ENCODE peak calls at places on chromosomes 11 and 22, in nine cellular contexts. V, X, G, O, K, E, U, J and D are unnamed samples.

GRCh38 chr11:123302751-123303195 is 107.7 kb upstream of the CLMP start:
- DNase-seq in U (peak), V (peak), J (no peak), O (no peak), G (peak), E (peak), X (no peak), K (peak), D (no peak)

GRCh38 chr11:18332891-18333290 is 10.5 kb downstream of the GTF2H1 start:
- DNase-seq in K (no peak), U (no peak), J (no peak), X (no peak), V (no peak), E (no peak), O (no peak), G (no peak), D (no peak)

GRCh38 chr11:66686100-66686785 is 8.6 kb upstream of the RBM4B start:
- DNase-seq in U (no peak), K (no peak), E (no peak), O (no peak), J (no peak), X (no peak), V (no peak), G (no peak), D (no peak)

GRCh38 chr11:304915-305833 is 2.4 kb upstream of the IFITM2 start:
- DNase-seq in V (peak), O (no peak), E (peak), G (peak), K (no peak), X (no peak), J (no peak), U (peak), D (peak)

GRCh38 chr22:29071261-29072045 is 1.4 kb upstream of the KREMEN1 start:
- DNase-seq in V (peak), K (no peak), E (peak), J (peak), O (peak), X (peak), G (no peak), U (peak), D (peak)

GRCh38 chr11:95337175-95337957 is 106.4 kb upstream of the SESN3 start:
- DNase-seq in U (peak), O (no peak), E (peak), J (no peak), K (no peak), X (no peak), G (no peak), V (peak), D (peak)

GRCh38 chr22:26709617-26710390 is 52.4 kb downstream of the MIAT start:
- DNase-seq in G (no peak), J (no peak), V (peak), E (peak), X (no peak), K (no peak), O (no peak), U (no peak), D (no peak)

GRCh38 chr11:134554106-134554505 is 142.1 kb upstream of the B3GAT1 start:
- DNase-seq in K (peak), U (no peak), X (peak), O (no peak), E (no peak), V (no peak), J (no peak), G (no peak), D (no peak)

GRCh38 chr22:37812869-37813678 is 5.3 kb downstream of the GCAT start:
- DNase-seq in G (no peak), J (no peak), X (no peak), O (no peak), K (no peak), E (no peak), U (no peak), V (no peak), D (no peak)

GRCh38 chr22:35352214-35353111 is 28.4 kb upstream of the HMOX1 start:
- DNase-seq in K (peak), U (peak), V (no peak), J (peak), X (no peak), G (peak), E (no peak), O (no peak), D (peak)

GRCh38 chr22:20740222-20740951 is 33.5 kb upstream of the SERPIND1 start:
- DNase-seq in U (no peak), O (no peak), J (no peak), X (no peak), V (no peak), K (no peak), E (no peak), G (no peak), D (no peak)

GRCh38 chr11:122556605-122557004 is 98.9 kb upstream of the UBASH3B start:
- DNase-seq in V (peak), E (peak), G (no peak), K (no peak), J (no peak), U (peak), X (no peak), O (no peak), D (peak)

GRCh38 chr11:13367115-13367514 is 89.5 kb downstream of the BMAL1 start:
- DNase-seq in J (no peak), K (no peak), U (no peak), E (no peak), G (no peak), V (no peak), O (no peak), X (no peak), D (no peak)

GRCh38 chr11:8810331-8811301 is 100.4 kb upstream of the AKIP1 start:
- DNase-seq in K (no peak), G (peak), O (no peak), J (peak), U (peak), X (peak), V (peak), E (peak), D (peak)

GRCh38 chr11:120708511-120709183 is 197.1 kb downstream of the GRIK4 start:
- DNase-seq in G (no peak), E (no peak), O (no peak), U (no peak), X (no peak), K (no peak), V (no peak), J (no peak), D (no peak)

GRCh38 chr11:111941963-111942362 is 4.8 kb downstream of the DIXDC1 start:
- DNase-seq in X (no peak), O (no peak), J (no peak), V (no peak), K (no peak), E (no peak), G (peak), U (no peak), D (no peak)

GRCh38 chr11:62190011-62190410 is at the start of gene SCGB1D1:
- DNase-seq in J (no peak), K (no peak), V (no peak), G (no peak), U (no peak), E (no peak), O (no peak), X (no peak), D (no peak)

GRCh38 chr11:124405611-124406010 is 6.8 kb upstream of the OR8B3 start:
- DNase-seq in U (no peak), X (no peak), G (no peak), E (no peak), O (no peak), V (no peak), J (no peak), K (no peak), D (no peak)

GRCh38 chr11:60853469-60853950 is 2.2 kb downstream of the PTGDR2 start:
- DNase-seq in O (no peak), U (no peak), K (no peak), V (no peak), J (no peak), G (no peak), E (no peak), X (no peak), D (no peak)

GRCh38 chr11:612201-612960 is 3.4 kb downstream of the IRF7 start:
- DNase-seq in O (no peak), X (peak), G (peak), J (peak), E (peak), U (no peak), K (no peak), V (no peak), D (no peak)

GRCh38 chr22:25082096-25082495 is 117.6 kb upstream of the CRYBB3 start:
- DNase-seq in U (no peak), V (no peak), O (no peak), K (no peak), E (no peak), J (no peak), X (no peak), G (no peak), D (no peak)

GRCh38 chr22:30541979-30542810 is 4.3 kb downstream of the SEC14L6 start:
- DNase-seq in K (no peak), X (no peak), E (peak), G (peak), J (no peak), U (no peak), V (peak), O (no peak), D (no peak)

GRCh38 chr11:69377953-69378302 is 84.0 kb downstream of the MYEOV start:
- DNase-seq in E (no peak), V (no peak), J (no peak), X (no peak), U (no peak), G (no peak), O (no peak), K (no peak), D (no peak)

GRCh38 chr11:77233011-77233410 is 68.5 kb downstream of the GDPD4 start:
- DNase-seq in E (no peak), G (no peak), J (no peak), U (no peak), X (no peak), O (no peak), K (no peak), V (no peak), D (no peak)

GRCh38 chr11:43515090-43515489 is 156.4 kb downstream of the TTC17 start:
- DNase-seq in V (peak), O (no peak), G (no peak), X (no peak), E (no peak), U (no peak), J (no peak), K (no peak), D (no peak)

GRCh38 chr11:64542172-64543125 is 48.6 kb upstream of the SLC22A12 start:
- DNase-seq in K (no peak), O (no peak), V (no peak), X (no peak), G (no peak), E (no peak), J (no peak), U (no peak), D (no peak)

GRCh38 chr11:68840661-68841653 is 759 bp downstream of the CPT1A start:
- DNase-seq in X (peak), G (peak), V (peak), E (peak), U (peak), K (peak), O (no peak), J (peak), D (peak)

GRCh38 chr11:34366522-34366921 is 8.7 kb upstream of the ABTB2 start:
- DNase-seq in X (no peak), K (no peak), J (no peak), U (peak), O (no peak), G (peak), V (no peak), E (no peak), D (peak)

GRCh38 chr22:26172389-26172990 is 3.2 kb downstream of the SEZ6L start:
- DNase-seq in O (no peak), U (peak), X (no peak), J (peak), E (peak), G (peak), V (peak), K (peak), D (peak)

GRCh38 chr22:17101475-17102296 is 16.9 kb downstream of the IL17RA start:
- DNase-seq in J (no peak), G (no peak), U (no peak), K (no peak), E (no peak), V (no peak), X (no peak), O (no peak), D (no peak)

GRCh38 chr11:6602096-6602940 is 1.1 kb downstream of the RRP8 start:
- DNase-seq in J (no peak), V (no peak), E (no peak), U (no peak), G (no peak), K (peak), X (no peak), O (no peak), D (no peak)

GRCh38 chr11:123249354-123249753 is 54.3 kb upstream of the CLMP start:
- DNase-seq in E (peak), J (no peak), V (no peak), O (no peak), G (peak), X (no peak), U (no peak), K (no peak), D (no peak)

GRCh38 chr11:75949023-75949672 is 134.1 kb downstream of the UVRAG start:
- DNase-seq in G (no peak), E (peak), U (no peak), V (no peak), K (no peak), O (no peak), X (no peak), J (no peak), D (no peak)

GRCh38 chr11:2267306-2267861 is 3.0 kb downstream of the ASCL2 start:
- DNase-seq in U (no peak), K (peak), J (no peak), O (no peak), G (no peak), X (no peak), E (no peak), V (no peak), D (no peak)

GRCh38 chr22:39589880-39590279 is 19.3 kb downstream of the CACNA1I start:
- DNase-seq in O (no peak), K (no peak), X (no peak), V (no peak), E (no peak), J (no peak), G (no peak), U (no peak), D (no peak)

GRCh38 chr11:77082838-77083552 is 16.2 kb downstream of the CAPN5 start:
- DNase-seq in E (no peak), K (no peak), U (peak), O (peak), J (no peak), X (no peak), G (no peak), V (peak), D (no peak)

GRCh38 chr22:26894766-26895485 is 237.5 kb downstream of the MIAT start:
- DNase-seq in O (no peak), X (no peak), U (no peak), E (peak), V (peak), G (peak), J (peak), K (peak), D (no peak)

GRCh38 chr11:72743321-72744221 is 8.6 kb downstream of the ARAP1 start:
- DNase-seq in K (no peak), J (peak), X (no peak), O (no peak), E (no peak), U (no peak), G (no peak), V (no peak), D (no peak)

GRCh38 chr22:45319319-45319675 is 9.6 kb downstream of the FAM118A start:
- DNase-seq in X (no peak), V (peak), O (no peak), G (no peak), E (peak), U (no peak), K (peak), J (no peak), D (no peak)